ENCODE peak calls at places on chromosomes 13 and 19, in ten cellular contexts. Q is DMS79; Z is effector memory CD8-positive, alpha-beta T cell; I is A549; X is left cardiac atrium; F is occipital lobe; C is ascending aorta; Y is amniotic stem cell; J is NCI-H446; D is nephron progenitor cell. O is an unnamed sample.

GRCh38 chr13:47459512-47459911 is 541.6 kb downstream of the SUCLA2 start:
- DNase-seq in Q (no peak), C (no peak), D (no peak), Z (no peak), F (no peak), I (no peak), Y (no peak), J (no peak), X (no peak), O (peak)

GRCh38 chr13:21435710-21436151 is 23.4 kb downstream of the ZDHHC20 start:
- DNase-seq in Q (no peak), J (no peak), D (no peak), Y (peak), I (peak), C (no peak), X (peak), Z (peak), F (no peak), O (no peak)

GRCh38 chr19:18091217-18091608 is 4.5 kb upstream of the IL12RB1 start:
- DNase-seq in Q (no peak), D (no peak), C (peak), I (no peak), Z (peak), J (no peak), F (no peak), Y (no peak), X (peak), O (peak)

GRCh38 chr19:12703056-12703455 is 6.6 kb upstream of the FBXW9 start:
- DNase-seq in Z (no peak), J (peak), Y (no peak), C (no peak), I (no peak), X (no peak), F (no peak), D (peak), Q (no peak), O (no peak)

GRCh38 chr19:31470229-31470939 is 121.1 kb upstream of the TSHZ3 start:
- DNase-seq in D (no peak), Q (no peak), F (no peak), C (no peak), J (no peak), I (no peak), Y (no peak), X (no peak), Z (no peak), O (no peak)

GRCh38 chr13:44930907-44931676 is 58.2 kb downstream of the NUFIP1 start:
- DNase-seq in D (no peak), Y (no peak), I (no peak), X (no peak), J (no peak), Q (no peak), Z (no peak), C (no peak), F (no peak), O (no peak)

GRCh38 chr13:86409466-86410241 is 610.4 kb upstream of the SLITRK6 start:
- DNase-seq in D (no peak), J (no peak), I (no peak), Y (no peak), X (no peak), Q (no peak), C (no peak), Z (no peak), F (no peak), O (no peak)

GRCh38 chr19:6226444-6227155 is 53.2 kb downstream of the MLLT1 start:
- DNase-seq in Q (no peak), C (no peak), Z (no peak), Y (no peak), D (no peak), F (no peak), X (no peak), J (no peak), I (no peak), O (no peak)

GRCh38 chr19:47445937-47446402 is 25.7 kb downstream of the SLC8A2 start:
- DNase-seq in J (no peak), X (peak), D (peak), Y (no peak), Z (peak), I (no peak), Q (peak), C (no peak), F (peak), O (no peak)

GRCh38 chr19:15448778-15449619 is 757 bp downstream of the WIZ start:
- DNase-seq in Y (no peak), J (peak), F (no peak), Q (no peak), Z (no peak), X (no peak), I (peak), D (peak), C (no peak), O (no peak)

GRCh38 chr19:16957151-16957662 is 68.4 kb downstream of the F2RL3 start:
- DNase-seq in I (no peak), F (no peak), X (no peak), Q (peak), Y (no peak), J (peak), D (no peak), Z (no peak), C (no peak), O (no peak)

GRCh38 chr19:11480927-11481776 is at the start of gene ELAVL3:
- DNase-seq in Y (no peak), J (peak), D (peak), I (no peak), Q (peak), Z (no peak), X (no peak), C (no peak), F (peak), O (no peak)

GRCh38 chr13:74040200-74040599 is 94.0 kb downstream of the KLF12 start:
- DNase-seq in Y (no peak), D (peak), C (no peak), Q (no peak), X (peak), J (no peak), Z (peak), I (peak), F (no peak), O (no peak)

GRCh38 chr13:44549461-44549860 is 26.7 kb downstream of the TSC22D1 start:
- DNase-seq in C (no peak), D (no peak), Y (no peak), F (no peak), Q (no peak), X (no peak), J (no peak), Z (no peak), I (no peak), O (no peak)

GRCh38 chr13:98083507-98083906 is 59.4 kb upstream of the FARP1 start:
- DNase-seq in C (no peak), Q (no peak), F (no peak), J (no peak), D (no peak), Y (peak), I (no peak), X (no peak), Z (no peak), O (no peak)